ENCODE peak calls at places on chromosomes 1 and 21, in five cellular contexts. U, J, K, Y and Q are unnamed samples.

GRCh38 chr1:2022063-2022770 is 3.1 kb downstream of the GABRD start:
- DNase-seq in U (no peak), J (no peak), K (no peak), Y (no peak), Q (no peak)

GRCh38 chr1:159084152-159084551 is 7.6 kb upstream of the AIM2 start:
- DNase-seq in U (no peak), J (no peak), K (no peak), Y (no peak), Q (no peak)

GRCh38 chr1:169250022-169250421 is 117.6 kb downstream of the NME7 start:
- DNase-seq in U (no peak), J (no peak), K (no peak), Y (no peak), Q (no peak)

GRCh38 chr1:62068978-62069377 is 125.7 kb upstream of the L1TD1 start:
- DNase-seq in U (no peak), J (no peak), K (no peak), Y (no peak), Q (no peak)

GRCh38 chr1:31830065-31830464 is 14.2 kb upstream of the SPOCD1 start:
- DNase-seq in U (no peak), J (no peak), K (no peak), Y (no peak), Q (no peak)

GRCh38 chr1:213417846-213418245 is 366.8 kb downstream of the RPS6KC1 start:
- DNase-seq in U (no peak), J (no peak), K (no peak), Y (no peak), Q (no peak)

GRCh38 chr1:212458817-212459216 is 26.1 kb downstream of the NENF start:
- DNase-seq in U (no peak), J (no peak), K (no peak), Y (no peak), Q (no peak)

GRCh38 chr1:6599141-6599975 is 3.3 kb downstream of the KLHL21 start:
- DNase-seq in U (no peak), J (no peak), K (peak), Y (no peak), Q (no peak)

GRCh38 chr1:52186449-52186848 is 44.6 kb downstream of the ZFYVE9 start:
- DNase-seq in U (no peak), J (no peak), K (no peak), Y (no peak), Q (no peak)

GRCh38 chr1:63878914-63879313 is 105.1 kb downstream of the ROR1 start:
- DNase-seq in U (no peak), J (no peak), K (no peak), Y (no peak), Q (no peak)

GRCh38 chr21:31235671-31236450 is 108.2 kb downstream of the TIAM1 start:
- DNase-seq in U (no peak), J (no peak), K (no peak), Y (no peak), Q (no peak)

GRCh38 chr1:159823401-159823800 is 3.3 kb upstream of the SLAMF8 start:
- DNase-seq in U (no peak), J (no peak), K (no peak), Y (no peak), Q (no peak)

GRCh38 chr1:51564124-51564523 is 45.1 kb upstream of the EPS15 start:
- DNase-seq in U (no peak), J (no peak), K (no peak), Y (peak), Q (peak)

GRCh38 chr1:91730781-91731732 is 154.9 kb downstream of the TGFBR3 start:
- DNase-seq in U (no peak), J (no peak), K (peak), Y (no peak), Q (peak)

GRCh38 chr1:240888039-240888786 is 276.3 kb upstream of the GREM2 start:
- DNase-seq in U (peak), J (peak), K (no peak), Y (peak), Q (peak)

GRCh38 chr1:235866207-235866912 is at the start of gene LYST:
- DNase-seq in U (no peak), J (peak), K (no peak), Y (peak), Q (peak)

GRCh38 chr21:45481977-45482898 is 60.0 kb downstream of the SLC19A1 start:
- DNase-seq in U (no peak), J (no peak), K (no peak), Y (no peak), Q (no peak)

GRCh38 chr1:229970714-229971113 is 96.3 kb upstream of the GALNT2 start:
- DNase-seq in U (no peak), J (no peak), K (no peak), Y (no peak), Q (no peak)

GRCh38 chr1:242030071-242030470 is 31.2 kb upstream of the MAP1LC3C start:
- DNase-seq in U (no peak), J (no peak), K (no peak), Y (no peak), Q (no peak)

GRCh38 chr1:54795100-54795665 is 5.9 kb downstream of the TTC22 start:
- DNase-seq in U (no peak), J (no peak), K (no peak), Y (no peak), Q (no peak)

GRCh38 chr1:109547412-109548320 is 749 bp upstream of the GNAI3 start:
- DNase-seq in U (peak), J (no peak), K (no peak), Y (peak), Q (peak)

GRCh38 chr1:22327411-22327810 is 124.2 kb upstream of the ZBTB40 start:
- DNase-seq in U (no peak), J (no peak), K (peak), Y (no peak), Q (no peak)

DNA sequence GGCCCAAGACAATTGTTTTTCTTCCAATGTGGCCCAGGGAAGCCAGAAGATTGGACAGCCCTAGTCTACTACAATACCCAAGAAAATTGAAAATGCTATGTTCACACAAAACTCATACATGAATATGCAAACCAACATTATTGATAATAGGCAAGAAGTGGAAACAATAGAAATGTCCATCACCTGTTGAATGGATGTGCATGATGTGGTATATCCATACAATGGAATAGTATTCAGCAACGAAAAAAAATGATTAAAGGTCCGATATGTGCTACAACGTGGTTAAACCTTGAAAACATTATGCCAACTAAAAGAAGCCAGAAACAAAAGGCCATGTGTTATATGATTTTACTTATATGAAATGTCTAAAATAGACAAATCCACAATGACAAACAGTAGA is 262.3 kb downstream of the LRRC40 start:
- DNase-seq in U (no peak), J (no peak), K (no peak), Y (no peak), Q (no peak)
- TF ChIP-seq CTCF in U (no peak), J (no peak), K (no peak), Y (no peak), Q (no peak)

GRCh38 chr1:107786214-107786842 is 178.7 kb downstream of the VAV3 start:
- DNase-seq in U (no peak), J (no peak), K (no peak), Y (no peak), Q (no peak)

GRCh38 chr1:107785506-107786213 is 179.3 kb downstream of the VAV3 start:
- DNase-seq in U (no peak), J (no peak), K (no peak), Y (no peak), Q (no peak)

GRCh38 chr1:107789817-107790609 is 175.0 kb downstream of the VAV3 start:
- DNase-seq in U (no peak), J (no peak), K (no peak), Y (no peak), Q (no peak)

GRCh38 chr1:107788189-107788588 is 176.8 kb downstream of the VAV3 start:
- DNase-seq in U (no peak), J (no peak), K (no peak), Y (no peak), Q (no peak)

DNA sequence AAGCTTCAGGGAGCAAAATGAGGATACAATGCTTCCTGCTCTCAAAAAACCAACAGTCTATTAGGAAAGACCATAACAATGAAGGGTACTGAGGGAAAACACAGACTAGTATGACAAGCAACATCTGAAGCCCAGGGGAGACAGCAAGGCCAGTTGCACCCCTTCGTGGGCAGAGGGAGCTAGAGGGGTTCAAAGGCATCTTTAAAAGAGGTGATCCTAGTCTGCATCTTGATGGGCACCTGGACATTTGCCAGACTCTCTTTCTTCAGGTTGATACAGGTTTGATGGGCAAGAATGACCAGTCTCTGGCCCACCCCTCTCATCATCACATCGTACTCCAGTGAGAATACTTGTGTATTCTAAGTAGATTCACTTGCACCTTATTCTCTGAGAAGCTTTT is 177.7 kb downstream of the VAV3 start:
- DNase-seq in U (no peak), J (peak), K (no peak), Y (no peak), Q (no peak)
- TF ChIP-seq CTCF in U (no peak), J (no peak), K (no peak), Y (no peak), Q (peak)

DNA sequence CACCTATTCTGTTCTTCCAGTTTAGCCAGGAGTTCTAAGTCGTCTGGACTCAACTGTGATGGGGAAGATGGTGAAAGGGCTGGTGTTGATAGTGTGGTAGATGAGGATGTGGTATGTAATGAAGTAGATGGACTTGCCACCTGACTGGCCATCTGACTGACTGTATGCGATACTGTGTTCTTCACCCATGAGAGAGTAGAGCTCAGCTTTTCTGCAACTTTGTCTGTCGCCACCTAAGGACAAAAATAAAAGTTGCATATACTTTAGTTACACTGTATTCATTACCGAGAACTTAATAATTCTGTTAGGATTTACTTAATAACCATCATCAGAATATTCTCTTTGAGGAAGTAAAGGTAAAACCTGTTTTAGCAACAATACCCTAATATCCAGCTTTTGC is 48.5 kb downstream of the EVI5 start:
- DNase-seq in U (no peak), J (no peak), K (no peak), Y (no peak), Q (no peak)
- TF ChIP-seq CTCF in U (peak), J (no peak), K (no peak), Y (no peak), Q (peak)

GRCh38 chr1:15975358-15975804 is 520 bp downstream of the ZBTB17 start:
- DNase-seq in U (no peak), J (peak), K (peak), Y (peak), Q (peak)
- TF ChIP-seq CTCF in U (no peak), J (no peak), K (no peak), Y (peak), Q (peak)